ENCODE peak calls at places on chromosomes 2 and 18, in four cellular contexts. B is A549, A is OCI-LY7, W is GM23248. J is an unnamed sample.

GRCh38 chr2:41806286-41806685 is 241.5 kb upstream of the PKDCC start:
- DNase-seq in A (no peak), W (no peak), B (no peak), J (no peak)

GRCh38 chr2:29001791-29002190 is 20.7 kb downstream of the TOGARAM2 start:
- DNase-seq in B (no peak), A (no peak), W (no peak), J (no peak)

GRCh38 chr2:220192994-220193753 is 565.7 kb downstream of the SLC4A3 start:
- DNase-seq in B (no peak), W (no peak), A (no peak), J (no peak)

GRCh38 chr2:160670618-160671017 is 177.0 kb upstream of the RBMS1 start:
- DNase-seq in B (no peak), A (no peak), W (no peak), J (no peak)

GRCh38 chr2:223529676-223530075 is 72.5 kb downstream of the SCG2 start:
- DNase-seq in A (no peak), B (no peak), W (no peak), J (no peak)

GRCh38 chr2:27020337-27020948 is 12.3 kb upstream of the TMEM214 start:
- DNase-seq in W (no peak), B (no peak), A (no peak), J (no peak)

GRCh38 chr2:48098539-48098938 is 192.2 kb upstream of the FBXO11 start:
- DNase-seq in A (no peak), W (no peak), B (no peak), J (no peak)

GRCh38 chr2:197453123-197453913 is at the start of gene COQ10B:
- DNase-seq in A (peak), B (peak), W (peak), J (peak)

GRCh38 chr2:218984239-218985020 is 554 bp downstream of the FEV start:
- DNase-seq in B (no peak), A (no peak), W (peak), J (no peak)

GRCh38 chr2:180130403-180130802 is 123.3 kb upstream of the CWC22 start:
- DNase-seq in B (no peak), W (peak), A (no peak), J (no peak)

GRCh38 chr2:46776687-46777327 is 138.8 kb downstream of the MCFD2 start:
- DNase-seq in B (peak), W (peak), A (peak), J (no peak)

GRCh38 chr2:20487030-20487391 is 40.1 kb downstream of the RHOB start:
- DNase-seq in W (no peak), B (no peak), A (no peak), J (no peak)

GRCh38 chr2:108548221-108549003 is 14.1 kb downstream of the LIMS1 start:
- DNase-seq in B (no peak), A (no peak), W (no peak), J (no peak)

GRCh38 chr2:174673405-174673804 is 75.8 kb upstream of the WIPF1 start:
- DNase-seq in W (no peak), B (no peak), A (no peak), J (no peak)

GRCh38 chr2:112290098-112290497 is 14.7 kb downstream of the ZC3H6 start:
- DNase-seq in B (no peak), A (no peak), W (no peak), J (no peak)

GRCh38 chr18:48934708-48935432 is 15.9 kb downstream of the SMAD7 start:
- DNase-seq in W (peak), A (peak), B (no peak), J (peak)

GRCh38 chr2:200728630-200729029 is 83.1 kb upstream of the BZW1 start:
- DNase-seq in W (peak), A (no peak), B (no peak), J (no peak)

GRCh38 chr2:228540976-228541375 is 359.5 kb upstream of the SPHKAP start:
- DNase-seq in B (no peak), W (no peak), A (no peak), J (no peak)

GRCh38 chr2:25165992-25166618 is 2.3 kb downstream of the POMC start:
- DNase-seq in B (peak), A (peak), W (no peak), J (peak)

GRCh38 chr2:184053326-184053725 is 545.0 kb upstream of the ZNF804A start:
- DNase-seq in W (no peak), B (no peak), A (peak), J (no peak)

GRCh38 chr2:149661844-149662243 is 74.3 kb upstream of the MMADHC start:
- DNase-seq in W (peak), B (no peak), A (no peak), J (no peak)

GRCh38 chr2:177740718-177741117 is 331.9 kb downstream of the PDE11A start:
- DNase-seq in A (no peak), W (no peak), B (no peak), J (no peak)

GRCh38 chr2:31429759-31430438 is 15.4 kb upstream of the XDH start:
- DNase-seq in B (no peak), W (peak), A (no peak), J (no peak)
- H3K4me2 ChIP-seq in B (peak), W (no peak), A (no peak), J (no peak)

GRCh38 chr2:191065785-191066184 is 51.8 kb upstream of the STAT1 start:
- DNase-seq in B (no peak), W (peak), A (no peak), J (no peak)

GRCh38 chr2:191069606-191070005 is 55.6 kb upstream of the STAT1 start:
- DNase-seq in A (no peak), B (no peak), W (no peak), J (no peak)

GRCh38 chr2:191066281-191067233 is 52.6 kb upstream of the STAT1 start:
- DNase-seq in W (no peak), B (no peak), A (no peak), J (no peak)

GRCh38 chr2:191064590-191064989 is 50.6 kb upstream of the STAT1 start:
- DNase-seq in B (no peak), W (no peak), A (no peak), J (no peak)

DNA sequence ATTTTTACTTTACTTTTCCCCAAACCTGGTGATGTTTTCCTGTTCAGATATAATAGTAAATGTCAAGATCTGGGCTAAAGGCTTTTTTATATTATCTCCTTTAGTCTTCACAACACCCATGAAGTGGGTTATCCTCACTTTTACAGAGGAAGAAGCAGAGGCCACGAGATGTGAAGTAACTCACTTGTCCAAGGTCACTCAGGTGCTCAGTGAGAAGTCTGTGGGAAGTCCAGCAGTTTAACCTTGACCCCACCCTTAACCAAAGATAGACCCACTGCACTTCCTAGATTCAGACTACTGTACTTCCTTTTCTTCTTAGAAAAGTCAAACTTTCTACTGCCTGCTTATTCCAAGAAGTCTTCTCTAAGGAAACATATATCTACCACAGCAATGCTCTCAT is 56.3 kb upstream of the STAT1 start:
- DNase-seq in W (no peak), A (no peak), B (no peak), J (no peak)
- H3K4me2 ChIP-seq in W (no peak), A (no peak), B (no peak), J (no peak)

GRCh38 chr2:100801402-100801801 is 18.5 kb upstream of the NPAS2 start:
- DNase-seq in B (no peak), A (no peak), W (no peak), J (no peak)
- H3K4me2 ChIP-seq in B (peak), A (no peak), W (no peak), J (no peak)

DNA sequence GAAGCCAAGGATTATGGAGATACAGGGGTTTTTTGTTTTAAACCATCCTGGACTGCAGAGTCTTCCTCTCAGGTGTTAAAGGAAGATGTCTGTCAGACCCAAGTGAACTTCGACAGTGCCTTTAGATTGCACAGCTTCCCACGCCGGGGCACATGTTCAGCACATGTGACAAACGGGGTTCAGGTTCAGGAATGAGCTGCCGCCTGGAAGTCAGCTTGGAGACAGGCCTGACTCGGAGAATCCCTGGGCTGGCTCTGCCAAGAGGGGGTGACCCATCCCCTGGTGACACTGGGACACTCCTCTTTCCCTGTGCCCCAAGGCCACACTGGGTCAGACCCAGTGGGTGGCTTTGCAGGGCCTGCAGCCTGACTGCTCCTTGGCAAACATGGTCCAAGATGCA is 359.3 kb upstream of the SALL3 start:
- DNase-seq in W (no peak), B (no peak), A (no peak), J (no peak)
- H3K4me2 ChIP-seq in W (no peak), B (no peak), A (no peak), J (no peak)

GRCh38 chr2:158973511-158973956 is 5.1 kb downstream of the TANC1 start:
- DNase-seq in A (no peak), W (no peak), B (no peak), J (no peak)
- H3K4me2 ChIP-seq in A (no peak), W (no peak), B (peak), J (no peak)

DNA sequence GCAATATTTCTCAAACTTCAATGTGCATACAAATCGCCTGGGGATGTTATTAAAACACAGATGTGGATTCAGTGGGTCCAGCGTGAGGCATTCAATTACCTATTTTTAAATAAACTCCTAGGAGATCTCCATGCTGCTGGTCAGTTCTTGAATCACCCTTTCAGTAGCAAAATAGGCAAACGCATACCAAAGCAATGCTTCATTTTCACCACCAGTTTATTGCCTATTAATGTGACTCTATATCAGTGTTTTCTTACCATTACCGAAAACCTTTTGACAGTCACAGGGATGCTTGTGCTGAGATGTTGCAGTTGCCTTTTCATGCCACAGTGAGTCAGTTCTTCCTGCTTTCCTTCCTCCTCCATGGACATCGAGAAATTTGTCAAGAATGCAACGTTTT is 530.6 kb downstream of the CBLN2 start:
- DNase-seq in A (no peak), W (no peak), B (no peak), J (no peak)
- H3K4me2 ChIP-seq in A (no peak), W (no peak), B (no peak), J (no peak)

J was measured in GM12878.